ENCODE peak calls at places on chromosomes 1 and 21, in eight cellular contexts. One of them, this sample, is unnamed.

GRCh38 chr1:209266590-209267172 is 316.8 kb upstream of the CAMK1G start:
- DNase-seq in transverse colon: no peak
- DNase-seq in breast epithelium: no peak
- DNase-seq in K562: no peak
- DNase-seq in Panc1: no peak
- DNase-seq in SK-N-SH: no peak
- DNase-seq in HCT116: no peak
- DNase-seq in H1: no peak
- DNase-seq in this sample: no peak

GRCh38 chr1:1310476-1311053 is 2.2 kb downstream of the PUSL1 start:
- DNase-seq in transverse colon: no peak
- DNase-seq in breast epithelium: no peak
- DNase-seq in K562: no peak
- DNase-seq in Panc1: no peak
- DNase-seq in SK-N-SH: no peak
- DNase-seq in HCT116: no peak
- DNase-seq in H1: no peak
- DNase-seq in this sample: no peak

GRCh38 chr1:62234709-62235108 is 40.1 kb downstream of the L1TD1 start:
- DNase-seq in transverse colon: no peak
- DNase-seq in breast epithelium: no peak
- DNase-seq in K562: no peak
- DNase-seq in Panc1: no peak
- DNase-seq in SK-N-SH: no peak
- DNase-seq in HCT116: no peak
- DNase-seq in H1: no peak
- DNase-seq in this sample: no peak

GRCh38 chr21:37700641-37701202 is 215.5 kb downstream of the KCNJ6 start:
- DNase-seq in transverse colon: no peak
- DNase-seq in breast epithelium: no peak
- DNase-seq in K562: peak; percentile 79
- DNase-seq in Panc1: peak; percentile 15
- DNase-seq in SK-N-SH: peak; percentile 76
- DNase-seq in HCT116: peak; percentile 73
- DNase-seq in H1: peak; percentile 33
- DNase-seq in this sample: no peak

GRCh38 chr1:184860535-184860934 is 105.9 kb upstream of the EDEM3 start:
- DNase-seq in transverse colon: no peak
- DNase-seq in breast epithelium: no peak
- DNase-seq in K562: no peak
- DNase-seq in Panc1: no peak
- DNase-seq in SK-N-SH: no peak
- DNase-seq in HCT116: no peak
- DNase-seq in H1: no peak
- DNase-seq in this sample: no peak

GRCh38 chr21:43819511-43820405 is 30.4 kb downstream of the RRP1 start:
- DNase-seq in transverse colon: no peak
- DNase-seq in breast epithelium: no peak
- DNase-seq in K562: no peak
- DNase-seq in Panc1: no peak
- DNase-seq in SK-N-SH: no peak
- DNase-seq in HCT116: no peak
- DNase-seq in H1: no peak
- DNase-seq in this sample: no peak

GRCh38 chr1:244751271-244751895 is 84.1 kb upstream of the COX20 start:
- DNase-seq in transverse colon: no peak
- DNase-seq in breast epithelium: no peak
- DNase-seq in K562: no peak
- DNase-seq in Panc1: no peak
- DNase-seq in SK-N-SH: no peak
- DNase-seq in HCT116: no peak
- DNase-seq in H1: no peak
- DNase-seq in this sample: no peak

GRCh38 chr1:207810173-207810572 is 58.3 kb downstream of the CD46 start:
- DNase-seq in transverse colon: no peak
- DNase-seq in breast epithelium: no peak
- DNase-seq in K562: no peak
- DNase-seq in Panc1: no peak
- DNase-seq in SK-N-SH: no peak
- DNase-seq in HCT116: no peak
- DNase-seq in H1: no peak
- DNase-seq in this sample: no peak

GRCh38 chr1:225919906-225920305 is 4.1 kb downstream of the PYCR2 start:
- DNase-seq in transverse colon: peak; percentile 66
- DNase-seq in breast epithelium: peak; percentile 89
- DNase-seq in K562: no peak
- DNase-seq in Panc1: no peak
- DNase-seq in SK-N-SH: peak; percentile 91
- DNase-seq in HCT116: no peak
- DNase-seq in H1: no peak
- DNase-seq in this sample: peak; percentile 85

GRCh38 chr1:205225901-205226765 is 1.6 kb upstream of the TMCC2 start:
- DNase-seq in transverse colon: no peak
- DNase-seq in breast epithelium: no peak
- DNase-seq in K562: no peak
- DNase-seq in Panc1: no peak
- DNase-seq in SK-N-SH: no peak
- DNase-seq in HCT116: no peak
- DNase-seq in H1: no peak
- DNase-seq in this sample: no peak

GRCh38 chr1:205224736-205225135 is 3.0 kb upstream of the TMCC2 start:
- DNase-seq in transverse colon: no peak
- DNase-seq in breast epithelium: no peak
- DNase-seq in K562: no peak
- DNase-seq in Panc1: no peak
- DNase-seq in SK-N-SH: no peak
- DNase-seq in HCT116: no peak
- DNase-seq in H1: no peak
- DNase-seq in this sample: no peak

GRCh38 chr1:205227584-205228006 is at the start of gene TMCC2:
- DNase-seq in transverse colon: peak; percentile 87
- DNase-seq in breast epithelium: peak; percentile 73
- DNase-seq in K562: peak; percentile 100
- DNase-seq in Panc1: no peak
- DNase-seq in SK-N-SH: peak; percentile 99
- DNase-seq in HCT116: peak; percentile 74
- DNase-seq in H1: peak; percentile 73
- DNase-seq in this sample: peak; percentile 81

GRCh38 chr1:205228052-205228451 is 306 bp downstream of the TMCC2 start:
- DNase-seq in transverse colon: no peak
- DNase-seq in breast epithelium: no peak
- DNase-seq in K562: no peak
- DNase-seq in Panc1: no peak
- DNase-seq in SK-N-SH: no peak
- DNase-seq in HCT116: no peak
- DNase-seq in H1: no peak
- DNase-seq in this sample: peak; percentile 17

DNA sequence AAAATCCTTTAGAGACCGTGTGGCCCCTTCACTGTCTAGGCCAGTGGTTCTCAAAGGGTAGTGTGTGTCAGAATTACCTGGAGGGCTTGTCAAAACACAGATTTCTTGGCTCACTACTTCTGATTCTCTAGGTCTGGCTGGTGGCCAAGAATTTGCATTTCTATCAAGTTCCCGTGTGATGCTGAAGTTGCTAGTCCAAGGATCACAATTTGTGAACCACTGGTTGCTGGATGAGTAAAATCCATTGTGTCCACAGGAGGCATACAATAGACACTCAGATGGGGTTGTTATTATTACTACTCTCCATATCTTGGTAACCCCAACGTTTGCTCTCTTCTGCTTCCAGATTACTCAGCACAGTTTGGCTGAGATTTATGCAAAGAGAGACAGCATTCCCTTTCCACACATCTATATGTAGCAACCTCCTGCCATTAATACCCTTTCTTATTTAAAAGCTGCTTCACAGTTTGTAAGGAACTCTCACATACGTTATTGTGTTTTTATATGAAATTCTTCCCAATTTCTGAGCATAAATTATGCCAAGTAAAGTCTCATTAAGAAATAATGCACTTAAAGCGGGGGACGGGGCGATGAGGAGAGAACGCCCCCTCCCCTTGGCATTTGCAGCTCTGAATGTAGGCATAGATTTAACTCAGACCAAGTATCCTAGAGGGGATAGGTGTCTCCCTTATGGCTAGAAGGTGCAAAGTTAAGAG is 720 bp upstream of the TMCC2 start:
- DNase-seq in transverse colon: no peak
- DNase-seq in breast epithelium: no peak
- DNase-seq in K562: peak; percentile 35
- DNase-seq in Panc1: no peak
- DNase-seq in SK-N-SH: peak; percentile 39
- DNase-seq in HCT116: peak; percentile 10
- DNase-seq in H1: no peak
- DNase-seq in this sample: no peak
- TF ChIP-seq POLR2AphosphoS5 in transverse colon: no peak
- TF ChIP-seq POLR2AphosphoS5 in breast epithelium: no peak
- TF ChIP-seq POLR2AphosphoS5 in K562: no peak
- TF ChIP-seq POLR2AphosphoS5 in Panc1: no peak
- TF ChIP-seq POLR2AphosphoS5 in SK-N-SH: no peak
- TF ChIP-seq POLR2AphosphoS5 in HCT116: no peak
- TF ChIP-seq POLR2AphosphoS5 in H1: no peak
- TF ChIP-seq POLR2AphosphoS5 in this sample: no peak

GRCh38 chr1:55211456-55211855 is 3.7 kb downstream of the USP24 start:
- DNase-seq in transverse colon: no peak
- DNase-seq in breast epithelium: no peak
- DNase-seq in K562: no peak
- DNase-seq in Panc1: no peak
- DNase-seq in SK-N-SH: no peak
- DNase-seq in HCT116: no peak
- DNase-seq in H1: no peak
- DNase-seq in this sample: no peak
- H3K4me1 ChIP-seq in transverse colon: peaks cover 50% of the 10 kb centered on the region
- H3K4me1 ChIP-seq in breast epithelium: no peaks in the 10 kb centered on the region
- H3K4me1 ChIP-seq in K562: peaks cover 21% of the 10 kb centered on the region
- H3K4me1 ChIP-seq in Panc1: peaks cover 41% of the 10 kb centered on the region
- H3K4me1 ChIP-seq in SK-N-SH: peaks cover 25% of the 10 kb centered on the region
- H3K4me1 ChIP-seq in HCT116: peaks cover 5% of the 10 kb centered on the region
- H3K4me1 ChIP-seq in H1: peaks cover 7% of the 10 kb centered on the region
- H3K4me1 ChIP-seq in this sample: peaks cover 85% of the 10 kb centered on the region

GRCh38 chr1:95733031-95733430 is 499.0 kb downstream of the RWDD3 start:
- DNase-seq in transverse colon: no peak
- DNase-seq in breast epithelium: no peak
- DNase-seq in K562: no peak
- DNase-seq in Panc1: no peak
- DNase-seq in SK-N-SH: no peak
- DNase-seq in HCT116: no peak
- DNase-seq in H1: no peak
- DNase-seq in this sample: no peak
- H3K36me3 ChIP-seq in transverse colon: no peaks in the 10 kb centered on the region
- H3K36me3 ChIP-seq in breast epithelium: no peaks in the 10 kb centered on the region
- H3K36me3 ChIP-seq in K562: no peaks in the 10 kb centered on the region
- H3K36me3 ChIP-seq in Panc1: no peaks in the 10 kb centered on the region
- H3K36me3 ChIP-seq in SK-N-SH: no peaks in the 10 kb centered on the region
- H3K36me3 ChIP-seq in HCT116: no peaks in the 10 kb centered on the region
- H3K36me3 ChIP-seq in H1: no peaks in the 10 kb centered on the region
- H3K36me3 ChIP-seq in this sample: no peaks in the 10 kb centered on the region

GRCh38 chr1:206679738-206680211 is 4.9 kb upstream of the MAPKAPK2 start:
- DNase-seq in transverse colon: peak; percentile 50
- DNase-seq in breast epithelium: no peak
- DNase-seq in K562: no peak
- DNase-seq in Panc1: no peak
- DNase-seq in SK-N-SH: no peak
- DNase-seq in HCT116: no peak
- DNase-seq in H1: no peak
- DNase-seq in this sample: no peak
- TF ChIP-seq POLR2AphosphoS5 in transverse colon: no peak
- TF ChIP-seq POLR2AphosphoS5 in breast epithelium: no peak
- TF ChIP-seq POLR2AphosphoS5 in K562: no peak
- TF ChIP-seq POLR2AphosphoS5 in Panc1: no peak
- TF ChIP-seq POLR2AphosphoS5 in SK-N-SH: no peak
- TF ChIP-seq POLR2AphosphoS5 in HCT116: no peak
- TF ChIP-seq POLR2AphosphoS5 in H1: no peak
- TF ChIP-seq POLR2AphosphoS5 in this sample: no peak

DNA sequence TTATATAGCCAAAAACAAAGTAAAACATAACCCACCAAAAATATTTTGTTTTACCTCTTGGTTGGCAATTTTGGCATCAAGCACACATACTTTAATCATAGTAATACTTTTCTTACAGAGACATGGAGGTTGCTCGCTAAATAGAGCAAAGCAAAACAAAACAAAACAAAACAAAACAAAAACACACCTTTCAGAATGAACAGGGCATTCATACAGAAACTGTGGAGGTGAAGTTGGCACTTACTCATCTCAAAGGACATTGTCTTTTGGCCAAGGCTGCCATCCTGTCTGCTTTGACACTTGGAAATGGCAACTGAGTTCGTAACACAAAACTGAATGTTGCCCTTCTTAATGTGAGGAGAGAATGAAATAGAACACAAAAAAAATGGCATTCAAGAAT is 773.1 kb downstream of the USP25 start:
- DNase-seq in transverse colon: no peak
- DNase-seq in breast epithelium: no peak
- DNase-seq in K562: no peak
- DNase-seq in Panc1: no peak
- DNase-seq in SK-N-SH: no peak
- DNase-seq in HCT116: no peak
- DNase-seq in H1: no peak
- DNase-seq in this sample: no peak
- H3K4me1 ChIP-seq in transverse colon: no peaks in the 10 kb centered on the region
- H3K4me1 ChIP-seq in breast epithelium: peaks cover 6% of the 10 kb centered on the region
- H3K4me1 ChIP-seq in K562: no peaks in the 10 kb centered on the region
- H3K4me1 ChIP-seq in Panc1: no peaks in the 10 kb centered on the region
- H3K4me1 ChIP-seq in SK-N-SH: no peaks in the 10 kb centered on the region
- H3K4me1 ChIP-seq in HCT116: no peaks in the 10 kb centered on the region
- H3K4me1 ChIP-seq in H1: no peaks in the 10 kb centered on the region
- H3K4me1 ChIP-seq in this sample: no peaks in the 10 kb centered on the region

GRCh38 chr1:89274431-89274857 is 1.8 kb upstream of the GBP5 start:
- DNase-seq in transverse colon: no peak
- DNase-seq in breast epithelium: no peak
- DNase-seq in K562: no peak
- DNase-seq in Panc1: no peak
- DNase-seq in SK-N-SH: no peak
- DNase-seq in HCT116: no peak
- DNase-seq in H1: no peak
- DNase-seq in this sample: no peak

GRCh38 chr1:89276690-89277089 is 4.0 kb upstream of the GBP5 start:
- DNase-seq in transverse colon: no peak
- DNase-seq in breast epithelium: no peak
- DNase-seq in K562: no peak
- DNase-seq in Panc1: no peak
- DNase-seq in SK-N-SH: no peak
- DNase-seq in HCT116: no peak
- DNase-seq in H1: no peak
- DNase-seq in this sample: no peak

GRCh38 chr1:89273324-89273778 is 691 bp upstream of the GBP5 start:
- DNase-seq in transverse colon: no peak
- DNase-seq in breast epithelium: no peak
- DNase-seq in K562: no peak
- DNase-seq in Panc1: no peak
- DNase-seq in SK-N-SH: no peak
- DNase-seq in HCT116: no peak
- DNase-seq in H1: no peak
- DNase-seq in this sample: no peak

GRCh38 chr1:89277725-89278124 is 5.1 kb upstream of the GBP5 start:
- DNase-seq in transverse colon: no peak
- DNase-seq in breast epithelium: no peak
- DNase-seq in K562: no peak
- DNase-seq in Panc1: no peak
- DNase-seq in SK-N-SH: no peak
- DNase-seq in HCT116: no peak
- DNase-seq in H1: no peak
- DNase-seq in this sample: no peak

GRCh38 chr1:89279011-89279466 is 6.4 kb upstream of the GBP5 start:
- DNase-seq in transverse colon: no peak
- DNase-seq in breast epithelium: no peak
- DNase-seq in K562: no peak
- DNase-seq in Panc1: no peak
- DNase-seq in SK-N-SH: no peak
- DNase-seq in HCT116: no peak
- DNase-seq in H1: no peak
- DNase-seq in this sample: no peak
- H3K36me3 ChIP-seq in transverse colon: no peaks in the 10 kb centered on the region
- H3K36me3 ChIP-seq in breast epithelium: no peaks in the 10 kb centered on the region
- H3K36me3 ChIP-seq in K562: no peaks in the 10 kb centered on the region
- H3K36me3 ChIP-seq in Panc1: no peaks in the 10 kb centered on the region
- H3K36me3 ChIP-seq in SK-N-SH: no peaks in the 10 kb centered on the region
- H3K36me3 ChIP-seq in HCT116: no peaks in the 10 kb centered on the region
- H3K36me3 ChIP-seq in H1: no peaks in the 10 kb centered on the region
- H3K36me3 ChIP-seq in this sample: no peaks in the 10 kb centered on the region

This sample was measured in stomach.